ENCODE peak calls at places on chromosome X, in nine cellular contexts. One of them, this sample, is unnamed.

GRCh38 chrX:40278340-40279090 is 180.8 kb upstream of the BCOR start:
- DNase-seq in spleen: no peak
- DNase-seq in T-helper 22 cell: peak; percentile 76
- DNase-seq in EH: no peak
- DNase-seq in GM10248: no peak
- DNase-seq in heart left ventricle: no peak
- DNase-seq in DMS53: peak; percentile 91
- DNase-seq in germinal center: no peak
- DNase-seq in activated CD8-positive, alpha-beta T cell treated with anti-CD3 and anti-CD28 coated beads for 36 hours: peak; percentile 68
- DNase-seq in this sample: no peak

GRCh38 chrX:49221868-49222267 is 11.3 kb downstream of the CACNA1F start:
- DNase-seq in germinal center: peak; percentile 14
- DNase-seq in GM10248: no peak
- DNase-seq in DMS53: no peak
- DNase-seq in EH: no peak
- DNase-seq in spleen: no peak
- DNase-seq in heart left ventricle: no peak
- DNase-seq in activated CD8-positive, alpha-beta T cell treated with anti-CD3 and anti-CD28 coated beads for 36 hours: no peak
- DNase-seq in T-helper 22 cell: no peak
- DNase-seq in this sample: no peak

GRCh38 chrX:78048036-78048435 is 56.0 kb upstream of the PGK1 start:
- DNase-seq in T-helper 22 cell: no peak
- DNase-seq in spleen: no peak
- DNase-seq in GM10248: no peak
- DNase-seq in DMS53: no peak
- DNase-seq in activated CD8-positive, alpha-beta T cell treated with anti-CD3 and anti-CD28 coated beads for 36 hours: no peak
- DNase-seq in germinal center: no peak
- DNase-seq in heart left ventricle: no peak
- DNase-seq in EH: no peak
- DNase-seq in this sample: no peak

GRCh38 chrX:131571348-131571747 is 27.5 kb downstream of the OR13H1 start:
- DNase-seq in activated CD8-positive, alpha-beta T cell treated with anti-CD3 and anti-CD28 coated beads for 36 hours: no peak
- DNase-seq in EH: no peak
- DNase-seq in GM10248: no peak
- DNase-seq in germinal center: no peak
- DNase-seq in heart left ventricle: no peak
- DNase-seq in T-helper 22 cell: no peak
- DNase-seq in spleen: no peak
- DNase-seq in DMS53: peak; percentile 21
- DNase-seq in this sample: no peak

GRCh38 chrX:81301877-81302276 is 100.0 kb downstream of the SH3BGRL start:
- DNase-seq in activated CD8-positive, alpha-beta T cell treated with anti-CD3 and anti-CD28 coated beads for 36 hours: no peak
- DNase-seq in EH: no peak
- DNase-seq in germinal center: no peak
- DNase-seq in DMS53: no peak
- DNase-seq in GM10248: no peak
- DNase-seq in heart left ventricle: no peak
- DNase-seq in T-helper 22 cell: no peak
- DNase-seq in spleen: no peak
- DNase-seq in this sample: no peak

GRCh38 chrX:22629105-22629725 is 356.5 kb downstream of the CBLL2 start:
- DNase-seq in spleen: no peak
- DNase-seq in T-helper 22 cell: no peak
- DNase-seq in heart left ventricle: no peak
- DNase-seq in DMS53: no peak
- DNase-seq in EH: peak; percentile 51
- DNase-seq in activated CD8-positive, alpha-beta T cell treated with anti-CD3 and anti-CD28 coated beads for 36 hours: no peak
- DNase-seq in germinal center: no peak
- DNase-seq in GM10248: no peak
- DNase-seq in this sample: no peak

GRCh38 chrX:22220941-22221340 is 51.8 kb upstream of the CBLL2 start:
- DNase-seq in DMS53: peak; percentile 8
- DNase-seq in germinal center: no peak
- DNase-seq in spleen: no peak
- DNase-seq in EH: peak; percentile 81
- DNase-seq in activated CD8-positive, alpha-beta T cell treated with anti-CD3 and anti-CD28 coated beads for 36 hours: no peak
- DNase-seq in heart left ventricle: no peak
- DNase-seq in T-helper 22 cell: no peak
- DNase-seq in GM10248: no peak
- DNase-seq in this sample: peak; percentile 64

GRCh38 chrX:113833656-113834055 is 750.2 kb upstream of the HTR2C start:
- DNase-seq in DMS53: no peak
- DNase-seq in heart left ventricle: no peak
- DNase-seq in EH: no peak
- DNase-seq in GM10248: no peak
- DNase-seq in T-helper 22 cell: no peak
- DNase-seq in germinal center: no peak
- DNase-seq in spleen: no peak
- DNase-seq in activated CD8-positive, alpha-beta T cell treated with anti-CD3 and anti-CD28 coated beads for 36 hours: no peak
- DNase-seq in this sample: no peak